ENCODE peak calls at places on chromosomes 5 and 9, in four cellular contexts. I is WTC11, H is K562, L is HepG2. Z is an unnamed sample.

GRCh38 chr5:154214236-154215106 is 23.9 kb downstream of the GALNT10 start:
- DNase-seq in I (no peak), H (no peak), L (no peak), Z (no peak)

GRCh38 chr9:124353166-124353768 is 62.0 kb downstream of the PSMB7 start:
- DNase-seq in I (no peak), H (no peak), L (no peak), Z (no peak)

GRCh38 chr9:87599901-87600610 is 102.4 kb downstream of the DAPK1 start:
- DNase-seq in I (no peak), H (no peak), L (peak; percentile 73), Z (peak; percentile 17)

GRCh38 chr5:59036274-59036961 is 453.5 kb downstream of the RAB3C start:
- DNase-seq in I (no peak), H (no peak), L (no peak), Z (no peak)

GRCh38 chr9:110351009-110351467 is 13.4 kb upstream of the TXNDC8 start:
- DNase-seq in I (no peak), H (no peak), L (no peak), Z (no peak)

GRCh38 chr5:122715095-122715494 is 59.8 kb upstream of the SNX2 start:
- DNase-seq in I (no peak), H (no peak), L (no peak), Z (no peak)

GRCh38 chr5:39233783-39234182 is 14.4 kb upstream of the FYB1 start:
- DNase-seq in I (no peak), H (no peak), L (no peak), Z (no peak)

GRCh38 chr5:154476343-154477213 is 1.4 kb downstream of the HAND1 start:
- DNase-seq in I (peak; percentile 72), H (no peak), L (no peak), Z (no peak)

GRCh38 chr9:468766-469496 is 254.3 kb downstream of the DOCK8 start:
- DNase-seq in I (no peak), H (no peak), L (no peak), Z (no peak)

DNA sequence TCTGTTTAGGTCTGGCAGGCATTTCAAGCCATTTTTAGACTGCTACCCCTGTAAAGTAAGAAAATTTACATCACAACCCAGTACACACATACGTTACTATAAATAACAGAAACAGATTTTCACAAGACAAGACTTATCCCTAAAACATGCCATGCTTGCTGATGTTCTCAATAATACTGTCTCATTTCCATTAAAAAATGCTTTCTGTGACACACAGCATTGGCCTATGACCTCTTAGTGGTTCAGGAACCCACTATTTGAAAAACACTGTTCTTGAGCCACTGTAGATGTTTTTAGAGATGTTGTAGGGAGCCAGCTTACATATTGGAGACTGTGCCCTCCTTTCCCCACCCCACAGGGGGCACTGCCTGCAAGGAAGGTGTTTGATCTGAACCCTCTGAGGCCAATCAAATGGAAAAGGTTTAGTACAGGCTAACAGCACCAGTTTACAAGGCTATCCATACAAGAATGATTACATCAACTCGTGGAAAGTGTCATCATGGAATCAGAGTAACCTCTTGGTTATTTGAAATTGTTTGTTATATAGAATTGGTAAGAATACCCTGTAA is 30.8 kb downstream of the ZSWIM6 start:
- DNase-seq in I (peak; percentile 37), H (no peak), L (no peak), Z (peak; percentile 15)
- TF ChIP-seq ELF4 in I (no peak), H (no peak), L (no peak), Z (no peak)

GRCh38 chr5:179348833-179349232 is 3.6 kb upstream of the ADAMTS2 start:
- DNase-seq in I (no peak), H (no peak), L (no peak), Z (no peak)

GRCh38 chr5:179355976-179356968 is 11.0 kb upstream of the ADAMTS2 start:
- DNase-seq in I (no peak), H (no peak), L (no peak), Z (no peak)

GRCh38 chr5:179357036-179357435 is 11.8 kb upstream of the ADAMTS2 start:
- DNase-seq in I (no peak), H (no peak), L (no peak), Z (no peak)

DNA sequence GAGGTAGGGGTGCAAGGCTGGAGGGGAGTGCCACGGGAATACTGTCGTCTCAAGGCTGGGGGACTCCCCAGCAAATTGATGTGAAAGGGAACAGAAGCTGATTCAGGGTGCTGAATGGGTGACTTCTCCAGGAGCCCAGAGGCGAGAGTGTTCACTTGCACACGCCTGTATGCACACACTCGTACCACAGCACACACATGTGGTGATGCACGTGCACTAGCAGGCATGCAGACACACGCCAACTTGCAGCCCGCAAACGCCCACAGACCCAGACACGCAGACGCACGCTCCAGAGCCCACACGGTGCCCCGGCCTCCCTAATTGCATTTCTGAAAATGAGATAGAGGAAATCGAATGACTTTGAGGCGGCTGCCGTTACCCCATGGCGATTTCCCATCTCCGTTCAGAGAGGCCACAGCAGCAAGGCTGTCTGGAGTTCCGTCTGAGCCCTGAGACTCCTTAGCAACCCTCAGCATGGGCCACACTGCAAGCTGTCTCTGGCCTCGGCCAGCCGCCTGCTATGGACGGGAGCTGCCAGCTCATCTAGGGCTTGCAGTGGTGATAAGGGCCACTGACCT is 9.1 kb upstream of the ADAMTS2 start:
- DNase-seq in I (no peak), H (no peak), L (no peak), Z (no peak)
- TF ChIP-seq ELF4 in I (no peak), H (no peak), L (no peak), Z (no peak)

GRCh38 chr9:129584136-129584535 is 36.8 kb downstream of the C9orf50 start:
- DNase-seq in I (peak; percentile 69), H (peak; percentile 91), L (peak; percentile 82), Z (peak; percentile 82)
- TF ChIP-seq ELF4 in I (no peak), H (no peak), L (no peak), Z (peak; percentile 67)

GRCh38 chr5:21593261-21593660 is 1259.9 kb downstream of the CDH12 start:
- DNase-seq in I (no peak), H (no peak), L (no peak), Z (no peak)

GRCh38 chr5:21594566-21594965 is 1258.6 kb downstream of the CDH12 start:
- DNase-seq in I (no peak), H (no peak), L (no peak), Z (no peak)
- TF ChIP-seq ELF4 in I (no peak), H (no peak), L (no peak), Z (no peak)

GRCh38 chr9:127970401-127971313 is 10.1 kb downstream of the EEIG1 start:
- DNase-seq in I (no peak), H (no peak), L (no peak), Z (no peak)
- TF ChIP-seq ELF4 in I (no peak), H (no peak), L (no peak), Z (no peak)

DNA sequence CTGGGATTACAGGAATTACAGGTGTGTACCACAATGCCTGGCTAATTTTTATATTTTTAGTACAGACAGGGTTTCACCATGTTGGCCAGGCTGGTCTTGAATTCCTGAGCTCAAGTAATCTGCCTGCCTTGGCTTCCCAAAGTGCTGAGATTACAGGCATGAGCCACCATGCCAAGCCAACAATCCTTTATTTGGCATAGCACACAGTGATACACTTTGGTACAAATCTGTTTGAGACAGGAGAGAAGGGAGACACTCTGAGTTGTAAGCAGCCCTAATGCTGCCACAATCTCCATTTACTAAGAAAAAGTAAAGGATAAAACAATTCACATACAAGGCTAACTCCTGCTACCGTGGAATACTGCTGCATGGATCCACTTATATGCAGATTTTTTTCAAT is 177.8 kb downstream of the RAPGEF6 start:
- DNase-seq in I (no peak), H (no peak), L (no peak), Z (no peak)
- TF ChIP-seq ELF4 in I (no peak), H (no peak), L (no peak), Z (no peak)

GRCh38 chr5:168612123-168612522 is 33.0 kb upstream of the PANK3 start:
- DNase-seq in I (no peak), H (no peak), L (no peak), Z (no peak)

GRCh38 chr5:168609806-168610482 is 30.8 kb upstream of the PANK3 start:
- DNase-seq in I (no peak), H (no peak), L (no peak), Z (no peak)

GRCh38 chr5:168613396-168613795 is 34.2 kb upstream of the PANK3 start:
- DNase-seq in I (no peak), H (no peak), L (no peak), Z (no peak)

GRCh38 chr5:168612996-168613395 is 33.8 kb upstream of the PANK3 start:
- DNase-seq in I (no peak), H (no peak), L (no peak), Z (no peak)

DNA sequence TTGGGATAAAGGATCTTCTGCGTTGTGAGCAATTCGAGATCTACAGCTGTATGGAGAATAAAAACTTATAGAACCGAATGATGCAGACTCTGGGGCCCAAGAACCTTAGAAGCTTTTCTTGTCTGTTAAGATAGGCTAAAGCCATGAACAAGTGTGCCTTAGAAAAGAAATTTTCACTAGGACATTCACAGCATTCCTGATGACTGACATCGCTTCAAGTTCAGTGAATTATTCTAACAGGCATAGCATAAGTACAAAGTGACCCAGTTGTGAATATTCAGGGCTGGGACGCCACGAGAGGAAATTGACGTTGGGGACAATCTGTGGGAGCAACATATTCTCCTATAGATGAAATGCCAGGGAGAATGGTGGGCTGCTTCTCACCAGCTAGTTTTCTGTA is 32.0 kb upstream of the PANK3 start:
- DNase-seq in I (no peak), H (no peak), L (no peak), Z (no peak)
- TF ChIP-seq ELF4 in I (no peak), H (no peak), L (no peak), Z (no peak)

Z was measured in HEK293T.